ENCODE peak calls at places on chromosomes 4 and X, in eight cellular contexts. L is testis, M is psoas muscle, K is mucosa of descending colon, I is body of pancreas, X is OCI-LY7, C is GM12878, S is transverse colon. V is an unnamed sample. For H3K4me1, the result is how much of the 10 kb centered on the place peaks cover.

GRCh38 chr4:110184124-110184790 is 14.2 kb downstream of the ELOVL6 start:
- DNase-seq in C (no peak), I (no peak), M (no peak), S (no peak), X (no peak), K (no peak), L (no peak), V (no peak)

GRCh38 chrX:51361251-51361650 is 28.6 kb downstream of the NUDT10 start:
- DNase-seq in C (no peak), L (no peak), X (no peak), M (no peak), S (no peak), I (no peak), K (no peak), V (no peak)

GRCh38 chrX:67587946-67588624 is 44.3 kb downstream of the AR start:
- DNase-seq in L (no peak), X (no peak), C (no peak), K (no peak), M (no peak), S (no peak), I (no peak), V (no peak)

GRCh38 chr4:48100248-48100647 is 33.8 kb downstream of the TXK start:
- DNase-seq in K (no peak), X (no peak), S (no peak), M (no peak), I (no peak), L (no peak), C (no peak), V (no peak)

GRCh38 chr4:41028392-41029076 is 185.8 kb downstream of the APBB2 start:
- DNase-seq in K (no peak), I (no peak), X (no peak), M (no peak), L (no peak), C (peak), S (no peak), V (no peak)

GRCh38 chrX:97685753-97686152 is 802.0 kb downstream of the RPA4 start:
- DNase-seq in S (no peak), X (peak), L (peak), K (peak), I (peak), M (no peak), C (no peak), V (no peak)

GRCh38 chr4:125097729-125098128 is 217.0 kb upstream of the FAT4 start:
- DNase-seq in S (no peak), L (no peak), I (no peak), K (no peak), M (no peak), X (no peak), C (no peak), V (no peak)

GRCh38 chr4:150253965-150254364 is 175.7 kb downstream of the DCLK2 start:
- DNase-seq in C (no peak), I (no peak), L (no peak), X (no peak), M (no peak), K (no peak), S (no peak), V (no peak)

GRCh38 chr4:110631582-110632505 is 9.0 kb upstream of the PITX2 start:
- DNase-seq in X (peak), L (peak), C (no peak), I (peak), S (peak), K (peak), M (peak), V (no peak)

GRCh38 chr4:150375025-150375424 is 206.9 kb upstream of the MAB21L2 start:
- DNase-seq in S (no peak), X (no peak), K (no peak), L (no peak), C (no peak), M (no peak), I (no peak), V (no peak)

GRCh38 chrX:2819345-2820130 is 9.2 kb upstream of the GYG2 start:
- DNase-seq in S (no peak), X (peak), I (no peak), C (no peak), K (peak), L (no peak), M (no peak), V (no peak)

GRCh38 chr4:140884431-140885058 is 128.4 kb upstream of the TBC1D9 start:
- DNase-seq in I (peak), L (peak), K (peak), S (peak), M (no peak), X (peak), C (peak), V (no peak)

GRCh38 chr4:17589355-17589754 is 12.4 kb downstream of the LAP3 start:
- DNase-seq in M (no peak), X (no peak), L (no peak), C (no peak), S (no peak), I (no peak), K (no peak), V (no peak)

GRCh38 chr4:160523236-160523635 is 1420.4 kb downstream of the RAPGEF2 start:
- DNase-seq in M (no peak), L (no peak), C (no peak), I (no peak), S (no peak), K (no peak), X (no peak), V (no peak)

GRCh38 chr4:16897991-16898827 is at the start of gene LDB2:
- DNase-seq in L (peak), S (peak), M (peak), K (peak), C (no peak), X (no peak), I (peak), V (no peak)

GRCh38 chr4:139603576-139604387 is 47.8 kb upstream of the SETD7 start:
- DNase-seq in X (peak), S (peak), C (peak), K (peak), L (peak), M (no peak), I (peak), V (no peak)

GRCh38 chr4:101156619-101157310 is 190.6 kb downstream of the PPP3CA start:
- DNase-seq in C (no peak), K (no peak), S (no peak), M (no peak), X (no peak), I (no peak), L (no peak), V (no peak)

GRCh38 chr4:101152521-101152920 is 194.8 kb downstream of the PPP3CA start:
- DNase-seq in I (no peak), X (no peak), S (no peak), M (no peak), C (no peak), L (no peak), K (no peak), V (no peak)

GRCh38 chr4:101155368-101155767 is 192.0 kb downstream of the PPP3CA start:
- DNase-seq in K (no peak), X (no peak), I (no peak), L (no peak), M (no peak), C (no peak), S (no peak), V (no peak)

GRCh38 chr4:101155859-101156430 is 191.4 kb downstream of the PPP3CA start:
- DNase-seq in S (no peak), I (no peak), C (no peak), X (no peak), K (no peak), M (no peak), L (no peak), V (no peak)

DNA sequence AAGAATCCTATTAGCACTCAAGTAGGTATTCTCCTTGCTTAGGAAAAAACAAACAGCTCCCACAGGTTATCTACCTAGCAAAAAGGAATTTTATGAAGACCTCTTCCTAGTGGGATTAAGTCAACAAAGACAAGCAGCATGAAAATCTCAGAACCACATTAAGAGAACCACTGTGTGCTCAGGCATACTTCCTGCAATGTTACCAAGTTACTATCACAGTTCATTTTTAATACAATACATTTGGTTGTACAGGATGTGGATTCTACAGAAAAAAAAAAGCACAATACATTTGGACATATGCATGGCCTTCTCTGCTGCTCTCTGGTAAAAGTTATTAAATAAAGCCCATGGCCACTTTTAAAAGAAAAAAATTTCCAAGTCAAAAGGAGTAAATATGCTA is 193.7 kb downstream of the PPP3CA start:
- DNase-seq in M (no peak), X (peak), I (no peak), K (no peak), S (no peak), C (no peak), L (no peak), V (no peak)
- H3K4me1 ChIP-seq in M (under half), X (under half), I (under half), K (under half), S (under half), C (under half), L (under half), V (under half)

DNA sequence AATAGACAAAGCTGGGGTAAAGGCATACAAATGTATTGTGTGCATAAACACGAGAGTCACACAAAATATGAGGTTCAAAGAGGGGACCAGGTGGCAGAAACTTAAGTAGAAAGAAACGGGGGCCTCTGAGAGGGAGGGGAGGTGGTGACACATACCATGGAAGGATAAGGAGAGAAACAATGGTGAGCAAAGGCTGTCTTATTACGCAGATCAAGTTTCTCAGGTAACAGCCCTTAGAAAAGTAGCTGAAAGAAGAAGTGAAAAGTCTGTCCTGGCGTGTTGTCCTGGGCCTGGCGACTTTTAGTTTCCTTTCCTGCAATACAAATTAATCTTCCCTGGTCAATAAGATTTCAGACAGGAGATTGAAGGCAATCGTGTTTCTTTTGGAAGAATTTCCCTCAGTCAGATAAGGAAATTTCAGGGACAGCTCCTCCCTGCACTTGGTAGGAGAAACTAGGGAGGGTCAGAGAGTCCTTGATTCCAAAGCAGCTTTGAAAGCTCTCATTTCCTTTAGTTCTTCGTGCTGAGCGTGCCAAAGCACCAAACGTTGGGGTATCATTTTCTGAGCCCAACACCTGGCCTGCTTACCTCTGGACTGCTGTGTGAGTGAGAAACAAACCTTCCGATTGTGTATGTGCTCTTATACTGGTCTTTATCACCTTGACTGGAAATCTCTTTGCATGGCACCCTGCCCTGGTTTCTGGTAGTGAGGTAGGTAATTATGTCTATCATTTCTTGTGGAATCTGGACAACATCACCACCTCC is 676.7 kb upstream of the LCORL start:
- DNase-seq in C (no peak), M (no peak), X (peak), S (no peak), L (no peak), K (no peak), I (no peak), V (no peak)
- TF ChIP-seq CTCF in C (no peak), M (no peak), X (no peak), S (no peak), L (no peak), K (no peak), I (no peak), V (no peak)

GRCh38 chrX:48697182-48697727 is 721 bp downstream of the SUV39H1 start:
- DNase-seq in M (no peak), S (no peak), C (no peak), X (no peak), L (no peak), I (no peak), K (no peak), V (no peak)

GRCh38 chrX:48696301-48697181 is at the start of gene SUV39H1:
- DNase-seq in S (peak), K (peak), I (peak), C (peak), M (peak), L (peak), X (peak), V (peak)

GRCh38 chrX:48694776-48695523 is 1.6 kb upstream of the SUV39H1 start:
- DNase-seq in K (no peak), I (no peak), X (no peak), C (no peak), S (no peak), M (no peak), L (no peak), V (no peak)

GRCh38 chrX:48695524-48695875 is 1.0 kb upstream of the SUV39H1 start:
- DNase-seq in X (no peak), S (no peak), I (no peak), M (no peak), L (no peak), C (no peak), K (no peak), V (no peak)

DNA sequence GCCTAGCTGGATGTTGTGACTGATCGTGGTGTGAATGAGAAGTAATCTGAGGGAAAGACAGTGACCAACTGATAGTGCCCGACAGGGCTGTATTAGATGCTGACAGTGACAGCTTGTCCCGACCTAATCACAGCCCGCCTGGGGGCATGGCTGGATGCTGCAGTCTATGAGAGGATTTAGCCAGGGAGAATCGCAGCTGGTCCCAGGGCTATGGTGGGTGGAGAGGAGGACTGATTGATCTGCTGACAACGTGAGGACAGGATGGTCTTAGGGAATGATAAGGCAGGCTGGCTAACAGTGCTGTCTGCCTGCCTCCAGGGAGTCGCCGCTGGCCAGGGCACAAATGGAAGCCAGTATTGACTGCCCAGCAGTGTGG is 621 bp upstream of the SUV39H1 start:
- DNase-seq in X (no peak), C (no peak), L (no peak), I (no peak), M (no peak), S (no peak), K (no peak), V (no peak)
- H3K4me3 ChIP-seq in X (peak), C (peak), L (peak), I (peak), M (peak), S (peak), K (no peak), V (peak)

GRCh38 chr4:25284466-25284865 is 28.1 kb upstream of the ZCCHC4 start:
- DNase-seq in C (no peak), I (no peak), X (no peak), M (no peak), L (no peak), S (no peak), K (no peak), V (no peak)
- H3K4me1 ChIP-seq in C (under half), I (under half), X (under half), M (under half), L (under half), S (under half), K (under half), V (under half)

GRCh38 chr4:12414181-12414812 is 985.6 kb upstream of the HS3ST1 start:
- DNase-seq in K (no peak), X (no peak), I (no peak), C (no peak), S (no peak), M (no peak), L (no peak), V (no peak)

GRCh38 chr4:12409507-12410190 is 981.0 kb upstream of the HS3ST1 start:
- DNase-seq in I (no peak), M (no peak), X (no peak), K (no peak), L (no peak), S (no peak), C (no peak), V (no peak)

DNA sequence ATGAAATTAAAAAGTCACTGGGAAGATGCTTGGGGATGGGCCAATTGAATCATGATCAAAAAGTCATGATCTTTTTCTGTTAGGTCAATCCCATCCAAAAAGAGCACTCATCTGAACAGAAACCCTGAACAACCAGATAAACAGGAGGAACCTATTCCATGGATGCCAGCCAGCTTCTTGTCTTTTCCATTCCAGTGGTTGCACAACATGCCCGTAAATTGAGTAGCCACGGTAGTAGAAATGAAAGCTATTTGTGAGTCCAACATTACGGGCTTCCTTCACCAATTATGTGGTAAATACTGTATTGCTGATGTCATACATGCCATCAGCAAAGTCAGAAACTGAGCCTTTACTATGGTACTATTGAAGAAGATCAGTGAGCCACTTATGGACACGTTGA is 982.4 kb upstream of the HS3ST1 start:
- DNase-seq in L (no peak), M (no peak), S (no peak), X (no peak), K (no peak), I (no peak), C (no peak), V (no peak)
- TF ChIP-seq CTCF in L (no peak), M (no peak), S (no peak), X (no peak), K (no peak), I (no peak), C (no peak), V (no peak)

DNA sequence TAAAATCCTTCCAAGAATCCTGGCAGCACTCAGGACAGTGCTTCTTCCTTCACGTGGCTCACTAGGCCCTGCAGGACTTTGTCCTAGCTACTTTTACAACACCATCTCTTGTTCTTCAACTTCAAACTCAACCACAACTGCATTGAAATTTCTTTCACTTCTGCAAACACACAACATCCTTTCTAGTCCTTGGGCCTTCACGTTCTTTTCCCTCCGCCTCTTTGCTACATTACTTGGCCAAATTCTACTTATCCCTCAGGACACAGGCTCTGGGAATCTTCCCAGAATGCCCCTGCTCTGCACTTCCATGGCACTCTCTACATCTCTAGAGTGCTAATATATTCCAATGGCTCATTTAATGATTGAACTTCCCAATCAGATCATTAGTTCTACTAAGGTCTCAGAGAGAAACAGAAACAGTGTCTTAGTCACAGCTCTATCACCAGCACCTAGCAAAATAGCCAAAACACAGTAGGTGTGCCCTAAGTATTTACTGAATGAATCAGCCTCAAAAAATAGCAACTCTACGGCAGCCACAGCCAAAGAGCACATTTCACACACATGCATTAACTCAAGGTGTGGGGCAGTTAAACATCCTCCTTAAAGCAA is 73.3 kb downstream of the MANBA start:
- DNase-seq in K (no peak), X (no peak), I (no peak), C (peak), S (no peak), M (no peak), L (no peak), V (no peak)
- H3K4me3 ChIP-seq in K (no peak), X (no peak), I (no peak), C (peak), S (no peak), M (no peak), L (no peak), V (no peak)

GRCh38 chr4:102809691-102810090 is 17.7 kb downstream of the UBE2D3 start:
- DNase-seq in M (no peak), X (no peak), S (no peak), I (no peak), K (no peak), L (no peak), C (no peak), V (no peak)
- H3K4me1 ChIP-seq in M (half or more), X (under half), S (under half), I (under half), K (under half), L (under half), C (under half), V (half or more)

V was measured in CD8-positive, alpha-beta T cell.